ENCODE peak calls at places on chromosome 22, in ten cellular contexts. Q is astrocyte of the cerebellum, H is OCI-LY7, E is fibroblast of villous mesenchyme, I is IMR-90, V is AG04449, B is neural progenitor cell, W is endothelial cell, S is pancreas, L is astrocyte. M is an unnamed sample.

GRCh38 chr22:19853879-19854777 is 546 bp downstream of the GNB1L start:
- DNase-seq in H (peak; percentile 32), E (peak; percentile 15), L (no peak), S (peak; percentile 60), V (no peak), B (no peak), I (no peak), W (no peak), Q (no peak), M (no peak)

GRCh38 chr22:40477683-40478348 is 107.4 kb downstream of the SGSM3 start:
- DNase-seq in V (no peak), B (no peak), L (no peak), E (no peak), S (no peak), H (no peak), W (no peak), I (no peak), Q (no peak), M (no peak)

GRCh38 chr22:31646186-31647019 is 15.6 kb downstream of the PISD start:
- DNase-seq in W (no peak), I (peak; percentile 100), V (peak; percentile 96), E (peak; percentile 100), H (no peak), B (no peak), Q (peak; percentile 98), S (no peak), L (peak; percentile 99), M (peak; percentile 97)

GRCh38 chr22:40597541-40598453 is 38.7 kb downstream of the MRTFA start:
- DNase-seq in W (no peak), L (peak; percentile 71), E (no peak), S (no peak), I (peak; percentile 41), B (no peak), H (no peak), Q (no peak), V (no peak), M (peak; percentile 13)

GRCh38 chr22:39315389-39315788 is 4.0 kb downstream of the RPL3 start:
- DNase-seq in I (no peak), Q (no peak), W (no peak), S (no peak), V (no peak), B (no peak), E (no peak), H (no peak), L (no peak), M (no peak)

GRCh38 chr22:43706151-43706550 is 106.0 kb downstream of the EFCAB6 start:
- DNase-seq in Q (no peak), E (no peak), V (no peak), I (no peak), W (no peak), S (no peak), H (no peak), B (no peak), L (no peak), M (no peak)

GRCh38 chr22:27842994-27843431 is 41.5 kb upstream of the MN1 start:
- DNase-seq in H (no peak), B (no peak), E (no peak), S (no peak), L (no peak), W (no peak), I (no peak), Q (no peak), V (no peak), M (no peak)

GRCh38 chr22:29394931-29395581 is 6.7 kb upstream of the AP1B1 start:
- DNase-seq in V (no peak), Q (peak; percentile 45), S (peak; percentile 72), L (peak; percentile 41), I (peak; percentile 72), B (peak; percentile 89), W (peak; percentile 75), H (peak; percentile 82), E (peak; percentile 77), M (peak; percentile 66)

GRCh38 chr22:25334091-25334490 is 114.7 kb downstream of the CRYBB2 start:
- DNase-seq in L (no peak), I (peak; percentile 16), V (no peak), W (peak; percentile 97), Q (no peak), H (peak; percentile 65), E (peak; percentile 26), S (peak; percentile 71), B (peak; percentile 87), M (no peak)

GRCh38 chr22:40396882-40397281 is 26.5 kb downstream of the SGSM3 start:
- DNase-seq in L (peak; percentile 67), W (peak; percentile 74), S (peak; percentile 67), H (no peak), Q (peak; percentile 52), E (peak; percentile 88), B (peak; percentile 60), I (peak; percentile 88), V (peak; percentile 16), M (no peak)

GRCh38 chr22:39997939-39998726 is 3.4 kb downstream of the FAM83F start:
- DNase-seq in S (peak; percentile 76), E (peak; percentile 10), W (peak; percentile 33), Q (peak; percentile 15), H (no peak), V (no peak), B (peak; percentile 70), I (peak; percentile 36), L (peak; percentile 22), M (no peak)

GRCh38 chr22:32866953-32867352 is 65.4 kb downstream of the TIMP3 start:
- DNase-seq in V (no peak), Q (no peak), S (no peak), I (no peak), E (peak; percentile 4), L (no peak), W (no peak), H (no peak), B (no peak), M (no peak)

GRCh38 chr22:38214248-38215056 is 12.7 kb downstream of the MAFF start:
- DNase-seq in E (peak; percentile 80), V (no peak), Q (no peak), W (peak; percentile 75), S (peak; percentile 75), L (peak; percentile 26), B (peak; percentile 88), H (peak; percentile 84), I (peak; percentile 49), M (no peak)
- TF ChIP-seq CTCF in E (peak; percentile 7), V (peak; percentile 16), Q (no peak), W (no peak), S (no peak), L (no peak), B (peak; percentile 27), H (peak; percentile 41), I (no peak), M (no peak)

GRCh38 chr22:21094911-21095772 is 49.4 kb downstream of the LRRC74B start:
- DNase-seq in S (no peak), W (no peak), H (no peak), E (no peak), I (no peak), L (no peak), Q (no peak), B (no peak), V (no peak), M (no peak)

GRCh38 chr22:21095773-21096107 is 50.0 kb downstream of the LRRC74B start:
- DNase-seq in E (no peak), Q (no peak), S (no peak), L (no peak), W (no peak), V (no peak), H (no peak), I (no peak), B (no peak), M (no peak)

GRCh38 chr22:21100149-21101032 is 54.6 kb downstream of the LRRC74B start:
- DNase-seq in W (no peak), S (no peak), Q (no peak), E (peak; percentile 30), I (peak; percentile 38), H (no peak), B (no peak), L (no peak), V (no peak), M (peak; percentile 35)

GRCh38 chr22:21099578-21099977 is 53.8 kb downstream of the LRRC74B start:
- DNase-seq in S (no peak), Q (no peak), L (no peak), E (no peak), I (no peak), W (no peak), H (no peak), B (no peak), V (no peak), M (no peak)

GRCh38 chr22:21098099-21098671 is 52.4 kb downstream of the LRRC74B start:
- DNase-seq in S (no peak), Q (no peak), H (peak; percentile 10), B (no peak), I (no peak), L (no peak), E (no peak), V (no peak), W (no peak), M (no peak)
- TF ChIP-seq CTCF in S (no peak), Q (no peak), H (peak; percentile 64), B (no peak), I (no peak), L (no peak), E (no peak), V (no peak), W (no peak), M (peak; percentile 51)

DNA sequence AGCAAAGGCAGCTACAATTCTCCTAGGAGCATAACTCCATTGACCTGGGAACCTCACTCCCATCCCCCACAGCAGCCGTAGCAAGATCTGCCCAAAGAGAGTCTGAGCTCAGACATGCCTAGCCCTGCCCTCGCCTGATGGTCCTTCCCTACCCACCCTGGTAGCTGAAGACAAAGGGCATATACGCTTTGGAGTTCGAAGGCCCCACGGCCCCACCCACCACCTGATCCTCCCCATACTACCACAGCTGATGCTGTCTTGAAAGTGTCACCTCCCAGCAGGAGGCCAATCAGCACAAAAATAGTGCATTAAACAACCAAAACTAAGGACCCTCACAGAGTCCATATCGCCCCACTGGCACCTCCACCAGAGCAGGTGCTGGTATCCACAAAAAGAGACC is 22.6 kb upstream of the GNAZ start:
- DNase-seq in E (no peak), H (no peak), I (no peak), B (no peak), S (peak; percentile 17), V (no peak), L (no peak), Q (no peak), W (no peak), M (no peak)
- TF ChIP-seq CTCF in E (no peak), H (no peak), I (no peak), B (no peak), S (no peak), V (no peak), L (no peak), Q (no peak), W (no peak), M (no peak)

DNA sequence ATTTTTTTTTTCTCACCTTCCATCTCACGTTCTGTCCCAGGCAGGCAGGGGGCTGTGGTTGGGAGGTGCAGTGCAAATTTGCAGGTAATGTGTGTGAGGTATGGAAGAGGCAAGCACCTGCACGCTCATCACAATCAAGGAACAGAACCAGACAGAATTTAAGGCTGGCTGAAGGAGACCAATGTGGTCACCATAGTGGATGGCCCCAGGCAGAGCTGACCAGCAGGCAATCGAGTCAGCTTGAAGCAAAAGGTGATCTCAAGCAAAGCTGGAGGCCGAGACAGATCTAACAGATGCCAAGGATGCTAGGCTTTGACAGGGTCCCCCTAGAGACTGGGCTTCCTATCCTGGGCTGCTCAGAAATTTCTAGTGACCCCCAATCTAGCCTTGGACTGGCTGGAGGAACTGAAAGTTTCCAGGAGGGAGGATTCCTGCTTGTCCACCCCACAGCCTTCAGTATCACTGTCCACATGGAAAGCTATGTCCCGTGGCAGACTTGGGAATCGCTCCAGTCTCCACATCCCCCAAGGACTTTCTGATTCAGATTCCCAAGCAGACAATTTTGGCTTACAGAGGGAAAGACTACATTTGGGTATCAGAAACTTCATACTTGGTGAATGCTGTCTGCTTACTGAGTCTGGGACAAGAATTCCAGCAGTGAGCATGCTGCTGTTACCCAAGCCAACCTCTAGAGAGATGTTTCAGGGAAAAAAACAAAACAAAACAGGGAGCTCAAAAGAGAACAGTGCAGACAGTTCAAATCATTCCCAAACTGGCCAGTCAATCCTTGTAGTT is 9.0 kb upstream of the MICAL3 start:
- DNase-seq in L (peak; percentile 51), W (no peak), B (no peak), H (no peak), V (no peak), S (no peak), Q (no peak), E (no peak), I (peak; percentile 41), M (no peak)
- TF ChIP-seq CTCF in L (peak; percentile 10), W (no peak), B (no peak), H (no peak), V (peak; percentile 7), S (no peak), Q (peak; percentile 32), E (no peak), I (peak; percentile 11), M (peak; percentile 47)